ENCODE peak calls at places on chromosomes 2 and 18, in six cellular contexts. Q, O, W, K, S and H are unnamed samples.

GRCh38 chr18:47883771-47884413 is 46.6 kb downstream of the SMAD2 start:
- DNase-seq in Q (no peak), O (no peak), W (no peak), K (no peak), S (no peak), H (no peak)

GRCh38 chr2:127146071-127146725 is 39.2 kb upstream of the BIN1 start:
- DNase-seq in Q (no peak), O (no peak), W (no peak), K (no peak), S (no peak), H (no peak)

GRCh38 chr2:145797692-145798091 is 1277.8 kb upstream of the ZEB2 start:
- DNase-seq in Q (no peak), O (no peak), W (no peak), K (no peak), S (no peak), H (no peak)

GRCh38 chr2:20634430-20635095 is 16.3 kb downstream of the HS1BP3 start:
- DNase-seq in Q (no peak), O (peak; percentile 95), W (no peak), K (peak; percentile 58), S (no peak), H (no peak)

GRCh38 chr18:12883003-12883683 is 894 bp downstream of the PTPN2 start:
- DNase-seq in Q (peak; percentile 6), O (peak; percentile 92), W (no peak), K (no peak), S (no peak), H (no peak)

GRCh38 chr2:11629851-11630250 is 40.1 kb downstream of the NTSR2 start:
- DNase-seq in Q (no peak), O (no peak), W (no peak), K (no peak), S (no peak), H (no peak)

GRCh38 chr2:161954103-161954502 is 119.9 kb downstream of the DPP4 start:
- DNase-seq in Q (no peak), O (no peak), W (no peak), K (no peak), S (no peak), H (no peak)

GRCh38 chr2:27264253-27264752 is 1.5 kb upstream of the SLC30A3 start:
- DNase-seq in Q (no peak), O (peak; percentile 77), W (peak; percentile 71), K (no peak), S (no peak), H (no peak)

GRCh38 chr2:37698931-37699481 is 27.6 kb upstream of the CDC42EP3 start:
- DNase-seq in Q (no peak), O (no peak), W (no peak), K (no peak), S (no peak), H (no peak)

GRCh38 chr2:1751768-1752725 is 7.7 kb upstream of the PXDN start:
- DNase-seq in Q (no peak), O (peak; percentile 36), W (no peak), K (no peak), S (no peak), H (no peak)

GRCh38 chr2:109244750-109245382 is 115.9 kb downstream of the SH3RF3 start:
- DNase-seq in Q (no peak), O (no peak), W (no peak), K (no peak), S (no peak), H (no peak)

GRCh38 chr2:154386186-154386585 is 312.3 kb upstream of the KCNJ3 start:
- DNase-seq in Q (no peak), O (no peak), W (no peak), K (no peak), S (no peak), H (no peak)

GRCh38 chr2:66730429-66730828 is 295.5 kb downstream of the MEIS1 start:
- DNase-seq in Q (no peak), O (no peak), W (no peak), K (no peak), S (no peak), H (no peak)

GRCh38 chr18:48777026-48777736 is 173.6 kb downstream of the SMAD7 start:
- DNase-seq in Q (peak; percentile 62), O (peak; percentile 98), W (peak; percentile 80), K (peak; percentile 85), S (peak; percentile 43), H (peak; percentile 33)

GRCh38 chr2:79512442-79513401 is at the start of gene CTNNA2:
- DNase-seq in Q (no peak), O (peak; percentile 98), W (peak; percentile 95), K (peak; percentile 89), S (peak; percentile 83), H (peak; percentile 80)

GRCh38 chr18:52409732-52410131 is 69.7 kb downstream of the DCC start:
- DNase-seq in Q (no peak), O (no peak), W (no peak), K (no peak), S (no peak), H (peak; percentile 9)

GRCh38 chr2:225103737-225104141 is 61.5 kb upstream of the DOCK10 start:
- DNase-seq in Q (no peak), O (peak; percentile 81), W (no peak), K (no peak), S (no peak), H (no peak)

DNA sequence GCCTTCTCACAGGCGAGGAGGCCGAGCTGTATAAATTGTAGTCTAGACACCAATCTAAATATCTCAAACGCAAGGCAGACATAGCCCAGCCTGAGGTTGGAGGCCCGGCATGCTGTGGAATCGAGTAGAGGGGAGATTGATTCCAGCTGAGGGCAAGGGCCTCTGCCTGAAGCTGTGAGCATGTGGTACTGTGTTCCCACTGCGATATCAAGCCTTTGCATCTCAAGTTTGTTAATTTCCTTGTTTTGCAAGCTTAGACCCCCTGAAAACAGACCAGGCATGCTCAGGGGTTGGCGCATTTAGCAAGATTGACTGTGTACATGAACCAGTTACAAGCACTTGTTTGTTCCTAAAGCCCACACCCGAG is 65.1 kb upstream of the FOSL2 start:
- DNase-seq in Q (no peak), O (no peak), W (no peak), K (no peak), S (no peak), H (no peak)
- H3K27ac ChIP-seq in Q (no peak overlapping the region), O (no peak overlapping the region), W (no peak overlapping the region), K (no peak overlapping the region), S (no peak overlapping the region), H (no peak overlapping the region)

GRCh38 chr2:17539993-17540812 is at the start of gene VSNL1:
- DNase-seq in Q (no peak), O (peak; percentile 67), W (peak; percentile 97), K (peak; percentile 97), S (peak; percentile 54), H (no peak)

GRCh38 chr2:17543131-17543660 is 2.7 kb downstream of the VSNL1 start:
- DNase-seq in Q (no peak), O (peak; percentile 56), W (no peak), K (no peak), S (no peak), H (no peak)

GRCh38 chr2:17540813-17541513 is 467 bp downstream of the VSNL1 start:
- DNase-seq in Q (no peak), O (peak; percentile 27), W (no peak), K (no peak), S (no peak), H (no peak)

GRCh38 chr2:17542471-17542870 is 2.0 kb downstream of the VSNL1 start:
- DNase-seq in Q (no peak), O (no peak), W (no peak), K (no peak), S (no peak), H (no peak)

DNA sequence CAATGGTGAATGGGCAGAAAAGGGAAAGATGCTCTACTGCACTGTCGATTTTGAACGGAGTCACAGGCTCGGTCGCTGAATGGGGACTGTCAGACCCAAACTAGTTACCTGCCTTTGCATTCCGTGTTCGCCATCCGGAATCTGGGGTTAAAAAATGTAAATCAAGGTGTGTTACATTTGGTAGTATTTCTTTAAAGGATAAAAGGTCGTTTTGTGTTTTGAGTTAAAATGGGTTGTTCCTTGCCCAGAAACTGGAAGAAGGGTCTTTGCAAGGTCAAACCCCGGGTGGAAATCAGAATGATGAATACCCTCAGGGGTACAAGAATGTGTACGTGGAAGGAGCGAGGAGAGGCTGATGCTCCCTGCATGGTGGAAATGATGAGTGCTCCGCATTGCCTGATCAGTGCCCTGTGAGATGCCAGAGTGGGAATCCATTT is 1.0 kb downstream of the VSNL1 start:
- DNase-seq in Q (no peak), O (no peak), W (no peak), K (no peak), S (no peak), H (no peak)
- H3K27ac ChIP-seq in Q (no peak overlapping the region), O (no peak overlapping the region), W (no peak overlapping the region), K (no peak overlapping the region), S (no peak overlapping the region), H (no peak overlapping the region)

GRCh38 chr18:23102498-23103260 is 32.6 kb upstream of the CABLES1 start:
- DNase-seq in Q (no peak), O (no peak), W (no peak), K (no peak), S (no peak), H (no peak)

GRCh38 chr18:23103449-23103848 is 31.8 kb upstream of the CABLES1 start:
- DNase-seq in Q (no peak), O (no peak), W (no peak), K (no peak), S (no peak), H (no peak)

GRCh38 chr18:23106575-23106974 is 28.7 kb upstream of the CABLES1 start:
- DNase-seq in Q (no peak), O (peak; percentile 82), W (no peak), K (no peak), S (no peak), H (no peak)

GRCh38 chr18:23105581-23106219 is 29.6 kb upstream of the CABLES1 start:
- DNase-seq in Q (no peak), O (no peak), W (no peak), K (no peak), S (no peak), H (no peak)

DNA sequence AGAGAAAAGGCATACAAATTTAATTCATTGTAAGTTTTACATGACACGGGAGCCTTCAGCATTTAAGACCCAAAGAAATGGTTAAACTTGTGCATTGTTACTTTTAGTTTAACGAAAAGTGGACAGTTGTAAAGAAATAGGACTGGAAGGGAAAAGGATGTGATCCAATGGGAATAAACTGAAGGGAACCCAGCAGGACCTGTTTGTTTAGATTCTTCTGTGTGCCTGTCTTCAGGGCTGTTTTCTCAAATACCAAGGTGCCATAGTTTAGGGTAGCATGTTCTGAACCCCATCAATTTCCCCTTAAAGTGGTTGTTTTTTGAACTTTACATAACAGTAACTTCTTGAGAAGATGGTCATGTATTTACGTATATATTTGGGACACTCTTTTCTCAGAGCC is 30.3 kb upstream of the CABLES1 start:
- DNase-seq in Q (no peak), O (no peak), W (no peak), K (no peak), S (no peak), H (no peak)
- H3K27ac ChIP-seq in Q (no peak overlapping the region), O (no peak overlapping the region), W (no peak overlapping the region), K (no peak overlapping the region), S (no peak overlapping the region), H (no peak overlapping the region)

GRCh38 chr2:105768176-105768575 is 23.5 kb downstream of the NCK2 start:
- DNase-seq in Q (no peak), O (no peak), W (no peak), K (no peak), S (no peak), H (no peak)

GRCh38 chr2:105766300-105766866 is 21.7 kb downstream of the NCK2 start:
- DNase-seq in Q (no peak), O (no peak), W (no peak), K (no peak), S (no peak), H (no peak)

GRCh38 chr2:105769504-105769903 is 24.8 kb downstream of the NCK2 start:
- DNase-seq in Q (no peak), O (no peak), W (no peak), K (no peak), S (no peak), H (no peak)

GRCh38 chr2:105770162-105770561 is 25.4 kb downstream of the NCK2 start:
- DNase-seq in Q (no peak), O (no peak), W (no peak), K (no peak), S (no peak), H (no peak)

GRCh38 chr2:105768961-105769452 is 24.3 kb downstream of the NCK2 start:
- DNase-seq in Q (no peak), O (peak; percentile 86), W (no peak), K (no peak), S (no peak), H (no peak)
- H3K27ac ChIP-seq in Q (peak overlapping the region; percentile 39), O (peak overlapping the region; percentile 24), W (no peak overlapping the region), K (no peak overlapping the region), S (no peak overlapping the region), H (no peak overlapping the region)